ENCODE peak calls at places on chromosomes 2 and 18, in six cellular contexts. C is HepG2, F is A549, Y is endothelial cell of umbilical vein, E is K562, G is GM12878. K is an unnamed sample.

GRCh38 chr2:204840504-204840903 is 295.2 kb downstream of the PARD3B start:
- DNase-seq in C (no peak), F (no peak), Y (no peak), E (no peak), G (no peak), K (no peak)

GRCh38 chr2:128474962-128475361 is 156.3 kb upstream of the HS6ST1 start:
- DNase-seq in C (no peak), F (no peak), Y (no peak), E (no peak), G (no peak), K (no peak)

GRCh38 chr18:67510831-67511230 is 5.7 kb downstream of the DSEL start:
- DNase-seq in C (no peak), F (no peak), Y (no peak), E (no peak), G (no peak), K (no peak)

GRCh38 chr18:36811430-36811829 is 17.4 kb downstream of the TPGS2 start:
- DNase-seq in C (no peak), F (no peak), Y (no peak), E (no peak), G (no peak), K (no peak)

GRCh38 chr18:40866013-40866644 is 1088.9 kb upstream of the PIK3C3 start:
- DNase-seq in C (no peak), F (peak), Y (no peak), E (no peak), G (no peak), K (peak)

GRCh38 chr2:214265991-214266489 is 144.8 kb upstream of the VWC2L start:
- DNase-seq in C (no peak), F (no peak), Y (no peak), E (no peak), G (no peak), K (no peak)

GRCh38 chr18:51074605-51075004 is 44.6 kb downstream of the SMAD4 start:
- DNase-seq in C (no peak), F (no peak), Y (no peak), E (no peak), G (no peak), K (peak)

GRCh38 chr2:54669677-54670484 is 53.6 kb upstream of the EML6 start:
- DNase-seq in C (peak), F (peak), Y (no peak), E (no peak), G (no peak), K (peak)

GRCh38 chr2:135245055-135245454 is 193.0 kb downstream of the RAB3GAP1 start:
- DNase-seq in C (peak), F (peak), Y (peak), E (peak), G (no peak), K (peak)

GRCh38 chr2:239472220-239472775 is 71.5 kb upstream of the HDAC4 start:
- DNase-seq in C (no peak), F (no peak), Y (no peak), E (no peak), G (no peak), K (no peak)

GRCh38 chr2:225041210-225041870 is 928 bp downstream of the DOCK10 start:
- DNase-seq in C (no peak), F (peak), Y (peak), E (no peak), G (peak), K (peak)

GRCh38 chr18:11909597-11910026 is 1.5 kb upstream of the MPPE1 start:
- DNase-seq in C (peak), F (no peak), Y (peak), E (no peak), G (no peak), K (peak)

GRCh38 chr2:121239969-121240368 is 45.0 kb downstream of the TFCP2L1 start:
- DNase-seq in C (no peak), F (no peak), Y (no peak), E (no peak), G (no peak), K (no peak)

GRCh38 chr2:240387669-240388358 is 47.6 kb upstream of the GPC1 start:
- DNase-seq in C (peak), F (peak), Y (peak), E (peak), G (no peak), K (peak)

GRCh38 chr2:169131587-169132512 is 62.5 kb downstream of the DHRS9 start:
- DNase-seq in C (peak), F (peak), Y (peak), E (peak), G (peak), K (peak)

GRCh38 chr2:171878481-171878993 is 15.5 kb downstream of the SLC25A12 start:
- DNase-seq in C (peak), F (no peak), Y (peak), E (peak), G (no peak), K (no peak)

GRCh38 chr18:55425698-55426097 is 162.3 kb downstream of the TCF4 start:
- DNase-seq in C (no peak), F (no peak), Y (no peak), E (no peak), G (no peak), K (no peak)

GRCh38 chr2:212364586-212364985 is 174.0 kb downstream of the ERBB4 start:
- DNase-seq in C (no peak), F (no peak), Y (no peak), E (no peak), G (no peak), K (no peak)

GRCh38 chr18:73007935-73008308 is 140.1 kb upstream of the NETO1 start:
- DNase-seq in C (no peak), F (no peak), Y (no peak), E (no peak), G (no peak), K (no peak)

GRCh38 chr2:223860809-223861738 is 23.7 kb upstream of the AP1S3 start:
- DNase-seq in C (peak), F (peak), Y (no peak), E (no peak), G (no peak), K (no peak)

GRCh38 chr2:181203412-181203811 is 223.0 kb downstream of the UBE2E3 start:
- DNase-seq in C (no peak), F (peak), Y (peak), E (no peak), G (no peak), K (no peak)

GRCh38 chr18:27184115-27185024 is 738 bp downstream of the CHST9 start:
- DNase-seq in C (no peak), F (no peak), Y (no peak), E (no peak), G (no peak), K (no peak)

GRCh38 chr2:129912871-129913694 is 66.4 kb upstream of the RAB6C start:
- DNase-seq in C (no peak), F (no peak), Y (no peak), E (no peak), G (no peak), K (no peak)

GRCh38 chr2:38237311-38237710 is 139.8 kb downstream of the ATL2 start:
- DNase-seq in C (no peak), F (no peak), Y (no peak), E (no peak), G (no peak), K (no peak)

GRCh38 chr2:141497262-141497661 is 633.6 kb downstream of the LRP1B start:
- DNase-seq in C (no peak), F (no peak), Y (no peak), E (no peak), G (no peak), K (peak)

GRCh38 chr2:68157402-68158133 is at the start of gene PNO1:
- DNase-seq in C (peak), F (peak), Y (peak), E (peak), G (peak), K (peak)

GRCh38 chr18:79590191-79591039 is 89.2 kb upstream of the CTDP1 start:
- DNase-seq in C (no peak), F (no peak), Y (no peak), E (no peak), G (no peak), K (no peak)

GRCh38 chr2:138094031-138094430 is 129.8 kb downstream of the HNMT start:
- DNase-seq in C (no peak), F (no peak), Y (no peak), E (no peak), G (no peak), K (no peak)

GRCh38 chr2:236180831-236181453 is 12.8 kb upstream of the GBX2 start:
- DNase-seq in C (peak), F (peak), Y (peak), E (peak), G (no peak), K (peak)

GRCh38 chr2:85248741-85249524 is 78.9 kb downstream of the TGOLN2 start:
- DNase-seq in C (no peak), F (peak), Y (peak), E (no peak), G (no peak), K (no peak)

GRCh38 chr18:65287642-65288041 is 463.2 kb upstream of the CDH7 start:
- DNase-seq in C (no peak), F (no peak), Y (no peak), E (no peak), G (no peak), K (no peak)

GRCh38 chr2:134679740-134680139 is 39.1 kb downstream of the TMEM163 start:
- DNase-seq in C (no peak), F (no peak), Y (no peak), E (peak), G (no peak), K (peak)

GRCh38 chr2:188028739-188029138 is 262.9 kb upstream of the GULP1 start:
- DNase-seq in C (no peak), F (no peak), Y (no peak), E (no peak), G (no peak), K (no peak)

GRCh38 chr2:174692256-174692830 is 71.9 kb downstream of the CHRNA1 start:
- DNase-seq in C (no peak), F (no peak), Y (no peak), E (no peak), G (no peak), K (no peak)

GRCh38 chr18:52288403-52289004 is 51.5 kb upstream of the DCC start:
- DNase-seq in C (peak), F (peak), Y (no peak), E (peak), G (no peak), K (peak)

GRCh38 chr18:5900249-5900648 is 4.9 kb upstream of the TMEM200C start:
- DNase-seq in C (peak), F (peak), Y (no peak), E (no peak), G (no peak), K (no peak)

GRCh38 chr2:232525796-232526195 is at the start of gene CHRND:
- DNase-seq in C (peak), F (no peak), Y (no peak), E (no peak), G (no peak), K (no peak)

GRCh38 chr2:31765078-31765835 is 184.5 kb upstream of the SRD5A2 start:
- DNase-seq in C (no peak), F (no peak), Y (no peak), E (no peak), G (no peak), K (no peak)

GRCh38 chr2:31762085-31762484 is 181.3 kb upstream of the SRD5A2 start:
- DNase-seq in C (no peak), F (no peak), Y (no peak), E (no peak), G (no peak), K (no peak)

DNA sequence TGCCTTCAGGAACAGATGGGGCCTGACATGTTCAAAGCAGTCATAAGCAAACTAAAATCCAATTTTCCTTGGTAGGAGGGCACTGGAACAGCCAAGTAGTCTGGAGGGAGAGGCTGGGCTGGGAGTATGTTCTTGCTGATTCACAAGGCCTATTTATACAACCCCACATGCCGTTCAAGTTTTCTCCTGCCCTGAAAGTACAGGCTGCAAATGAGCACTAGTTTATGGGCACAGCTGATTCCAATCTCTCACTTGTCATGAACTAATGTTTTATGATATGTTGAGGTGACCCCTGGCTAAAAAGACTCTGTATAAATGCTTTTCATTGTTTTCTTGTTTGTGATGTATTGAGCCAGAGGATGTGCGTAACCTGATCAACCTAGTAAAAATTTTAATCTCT is 183.4 kb upstream of the SRD5A2 start:
- DNase-seq in C (no peak), F (no peak), Y (no peak), E (no peak), G (no peak), K (no peak)
- TF ChIP-seq MYC in C (no peak), F (no peak), Y (no peak), E (no peak), G (no peak), K (no peak)

GRCh38 chr2:230640540-230641011 is 72.1 kb upstream of the CAB39 start:
- DNase-seq in C (no peak), F (peak), Y (no peak), E (no peak), G (no peak), K (no peak)
- TF ChIP-seq MYC in C (no peak), F (no peak), Y (no peak), E (no peak), G (no peak), K (no peak)

GRCh38 chr2:133640103-133640502 is 71.8 kb upstream of the NCKAP5 start:
- DNase-seq in C (no peak), F (no peak), Y (no peak), E (no peak), G (no peak), K (no peak)

GRCh38 chr2:133636287-133636686 is 68.0 kb upstream of the NCKAP5 start:
- DNase-seq in C (no peak), F (no peak), Y (no peak), E (no peak), G (no peak), K (no peak)

GRCh38 chr2:133633851-133634250 is 65.6 kb upstream of the NCKAP5 start:
- DNase-seq in C (no peak), F (no peak), Y (no peak), E (no peak), G (no peak), K (no peak)

GRCh38 chr2:133633309-133633708 is 65.0 kb upstream of the NCKAP5 start:
- DNase-seq in C (no peak), F (no peak), Y (no peak), E (no peak), G (no peak), K (no peak)

GRCh38 chr2:133635115-133635514 is 66.9 kb upstream of the NCKAP5 start:
- DNase-seq in C (no peak), F (no peak), Y (no peak), E (no peak), G (no peak), K (no peak)
- TF ChIP-seq MYC in C (no peak), F (no peak), Y (no peak), E (no peak), G (no peak), K (no peak)

DNA sequence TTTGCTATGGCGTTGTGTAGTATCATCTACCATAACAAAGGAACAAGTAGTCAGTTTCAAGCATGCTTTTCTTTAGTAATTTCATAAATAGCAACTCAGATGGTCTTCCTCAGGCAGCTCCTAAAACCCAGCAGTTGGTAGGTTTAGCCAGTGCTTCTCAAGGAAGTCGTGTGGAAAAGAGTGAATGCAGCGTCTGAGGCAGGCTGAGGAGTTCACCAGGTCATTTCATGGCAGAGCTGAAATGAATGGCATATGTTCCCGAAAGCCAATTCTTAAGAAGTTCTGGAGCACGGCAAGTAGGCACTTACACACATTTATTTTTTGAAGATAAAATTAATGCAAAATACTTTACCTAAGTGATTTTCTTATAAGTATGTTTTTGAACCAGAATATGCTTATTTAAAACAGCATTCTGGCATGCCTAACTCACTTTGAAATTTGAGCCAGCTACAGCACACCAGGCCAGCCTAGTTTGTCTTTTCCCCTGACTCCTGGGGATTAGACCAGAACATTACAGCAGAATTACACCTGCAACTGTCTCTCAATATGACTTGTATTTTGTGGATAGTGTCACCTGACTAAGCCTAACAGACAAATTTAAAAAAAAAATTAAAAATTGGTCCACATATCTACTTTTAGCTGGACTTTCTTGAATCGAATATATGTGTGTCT is 62.2 kb downstream of the OSBPL6 start:
- DNase-seq in C (no peak), F (no peak), Y (no peak), E (no peak), G (no peak), K (no peak)
- TF ChIP-seq MYC in C (no peak), F (no peak), Y (no peak), E (no peak), G (no peak), K (no peak)